ENCODE peak calls at places on chromosomes 3 and 15, in four cellular contexts. Q is H1, S is GM12878, C is K562. K is an unnamed sample.

GRCh38 chr15:94930945-94931344 is 699.6 kb downstream of the MCTP2 start:
- DNase-seq in S (no peak), Q (no peak), C (no peak), K (no peak)

GRCh38 chr3:128992926-128993460 is 883 bp downstream of the CFAP92 start:
- DNase-seq in Q (no peak), C (no peak), S (no peak), K (no peak)

GRCh38 chr15:75036269-75036668 is 12.9 kb downstream of the PPCDC start:
- DNase-seq in S (no peak), Q (peak; percentile 71), C (peak; percentile 43), K (no peak)

GRCh38 chr3:169886671-169887070 is 16.9 kb upstream of the LRRC31 start:
- DNase-seq in S (no peak), C (no peak), Q (no peak), K (peak; percentile 35)

GRCh38 chr3:158430448-158430847 is 140.5 kb upstream of the MLF1 start:
- DNase-seq in C (no peak), Q (no peak), S (no peak), K (peak; percentile 16)

GRCh38 chr3:131216801-131217200 is 164.8 kb upstream of the NUDT16 start:
- DNase-seq in C (peak; percentile 6), S (no peak), Q (peak; percentile 21), K (peak; percentile 50)

GRCh38 chr3:197189633-197190032 is 108.8 kb downstream of the DLG1 start:
- DNase-seq in S (no peak), Q (no peak), C (no peak), K (no peak)

GRCh38 chr3:69791111-69791510 is 51.8 kb downstream of the MITF start:
- DNase-seq in Q (no peak), C (no peak), S (no peak), K (peak; percentile 84)

GRCh38 chr15:43492266-43492665 is 690 bp downstream of the TP53BP1 start:
- DNase-seq in Q (no peak), C (no peak), S (no peak), K (no peak)

GRCh38 chr15:66078196-66078928 is 175.2 kb downstream of the MEGF11 start:
- DNase-seq in C (no peak), Q (no peak), S (no peak), K (no peak)

GRCh38 chr3:197683191-197683590 is 53.5 kb downstream of the RUBCN start:
- DNase-seq in C (no peak), Q (no peak), S (no peak), K (no peak)

GRCh38 chr3:111797035-111797717 is 61.9 kb upstream of the PHLDB2 start:
- DNase-seq in C (no peak), S (no peak), Q (no peak), K (no peak)

GRCh38 chr15:84387086-84387485 is 151.5 kb downstream of the GOLGA6L4 start:
- DNase-seq in Q (no peak), S (no peak), C (no peak), K (no peak)

DNA sequence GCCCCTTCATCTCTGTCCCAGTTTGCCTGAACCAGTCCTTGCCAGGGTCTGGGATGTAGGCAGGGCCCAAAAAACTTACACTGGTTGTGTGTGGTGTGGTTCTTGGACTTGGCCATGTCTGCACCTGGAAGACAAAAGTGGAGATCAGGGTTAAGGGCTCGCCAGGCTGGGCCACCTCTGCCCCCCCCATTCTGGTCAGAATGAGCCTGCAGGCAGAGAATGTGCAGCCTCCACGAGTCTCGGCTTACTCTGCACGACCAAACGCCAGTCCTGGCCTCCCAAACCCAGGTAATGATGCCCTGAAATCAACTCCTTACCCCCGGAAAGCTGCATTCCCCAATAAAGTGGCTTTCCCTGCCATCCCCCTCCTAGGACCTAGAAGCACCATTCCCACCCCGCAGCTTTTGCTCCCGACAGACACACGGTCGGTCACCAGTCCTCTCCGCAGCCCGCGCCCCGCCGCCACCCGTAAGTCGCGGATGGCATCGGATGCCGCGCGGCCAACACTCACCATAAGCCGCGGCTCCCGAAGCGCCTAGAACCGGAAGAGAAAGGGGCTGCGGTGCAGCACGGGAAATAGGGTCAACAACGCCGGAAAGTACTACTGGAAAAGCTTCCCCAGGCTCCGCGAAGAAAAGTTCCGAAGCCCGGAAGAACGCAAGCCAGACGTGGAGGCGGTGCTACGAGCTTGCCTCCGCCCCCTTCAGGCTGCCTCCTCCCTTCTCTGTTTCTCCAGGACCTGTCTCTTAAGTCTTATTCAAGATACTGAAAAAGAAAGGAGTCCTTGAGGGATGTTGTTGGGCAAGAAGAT is at the start of gene RPL29:
- DNase-seq in S (peak; percentile 88), Q (peak; percentile 91), C (peak; percentile 79), K (peak; percentile 94)
- TF ChIP-seq POLR2A in S (peak; percentile 100), Q (no peak), C (peak; percentile 98), K (peak; percentile 94)

DNA sequence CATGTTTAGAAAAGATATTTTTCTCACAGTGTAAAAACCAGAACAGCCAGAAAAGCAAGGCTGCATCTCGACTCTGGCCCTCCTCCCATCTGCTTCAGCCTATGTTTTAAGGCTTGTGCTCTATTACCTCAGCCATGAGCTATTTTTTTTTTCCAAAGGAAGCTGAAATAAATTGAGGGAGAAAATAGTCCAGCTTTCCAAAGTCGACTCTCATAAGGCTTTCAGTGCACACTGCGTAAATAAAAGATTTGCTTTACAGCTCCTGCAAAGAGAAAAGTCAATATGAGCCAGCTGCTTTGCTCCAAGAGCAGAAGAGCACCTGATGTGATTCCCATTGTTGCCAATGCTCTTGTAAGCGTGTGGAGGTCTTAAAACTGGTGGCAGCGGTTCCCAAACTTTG is 26.7 kb downstream of the SCG3 start:
- DNase-seq in Q (no peak), C (no peak), S (no peak), K (no peak)
- TF ChIP-seq CHD1 in Q (no peak), C (no peak), S (no peak), K (no peak)

GRCh38 chr3:52395503-52395865 is 49.4 kb downstream of the SEMA3G start:
- DNase-seq in C (no peak), S (no peak), Q (no peak), K (no peak)

GRCh38 chr3:52396011-52396906 is 48.6 kb downstream of the SEMA3G start:
- DNase-seq in Q (no peak), C (no peak), S (no peak), K (no peak)

GRCh38 chr3:52397676-52398399 is 47.1 kb downstream of the SEMA3G start:
- DNase-seq in S (no peak), C (no peak), Q (no peak), K (no peak)

GRCh38 chr3:52398670-52399081 is 46.2 kb downstream of the SEMA3G start:
- DNase-seq in Q (no peak), C (no peak), S (no peak), K (no peak)

DNA sequence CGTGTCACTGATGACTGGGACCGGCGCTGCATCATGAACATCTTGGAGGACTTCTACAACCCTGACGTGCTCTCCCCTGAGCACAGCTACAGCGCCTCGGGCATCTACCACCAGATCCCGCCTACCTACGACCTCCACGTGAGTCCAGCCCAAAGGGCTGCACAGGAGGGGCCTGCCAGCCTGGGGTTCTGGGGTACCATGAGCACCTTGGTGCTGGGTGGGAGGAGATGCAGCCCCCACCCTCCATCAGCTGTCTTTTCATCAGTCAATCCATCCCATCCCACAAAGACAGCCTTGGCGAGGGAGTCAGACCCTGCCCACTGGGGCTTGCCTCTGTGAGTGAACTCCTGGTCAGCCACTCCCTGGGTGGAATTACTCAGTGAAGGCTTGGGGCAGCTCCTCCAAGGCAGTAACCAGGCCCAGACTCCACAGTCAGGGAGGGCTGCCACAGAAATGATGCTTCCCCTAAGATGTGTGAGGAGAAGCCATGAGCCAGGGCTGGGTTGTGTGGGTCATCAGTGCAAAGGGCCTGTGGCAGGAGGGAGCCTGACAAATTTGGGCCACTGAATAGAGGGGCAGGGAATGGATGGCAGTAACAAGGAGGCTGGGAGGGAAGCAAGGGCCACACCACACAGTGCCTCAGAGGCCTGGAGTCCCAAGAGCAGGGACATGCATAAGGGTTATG is 47.9 kb downstream of the SEMA3G start:
- DNase-seq in S (no peak), C (no peak), Q (no peak), K (no peak)
- TF ChIP-seq POLR2A in S (no peak), C (no peak), Q (no peak), K (no peak)

DNA sequence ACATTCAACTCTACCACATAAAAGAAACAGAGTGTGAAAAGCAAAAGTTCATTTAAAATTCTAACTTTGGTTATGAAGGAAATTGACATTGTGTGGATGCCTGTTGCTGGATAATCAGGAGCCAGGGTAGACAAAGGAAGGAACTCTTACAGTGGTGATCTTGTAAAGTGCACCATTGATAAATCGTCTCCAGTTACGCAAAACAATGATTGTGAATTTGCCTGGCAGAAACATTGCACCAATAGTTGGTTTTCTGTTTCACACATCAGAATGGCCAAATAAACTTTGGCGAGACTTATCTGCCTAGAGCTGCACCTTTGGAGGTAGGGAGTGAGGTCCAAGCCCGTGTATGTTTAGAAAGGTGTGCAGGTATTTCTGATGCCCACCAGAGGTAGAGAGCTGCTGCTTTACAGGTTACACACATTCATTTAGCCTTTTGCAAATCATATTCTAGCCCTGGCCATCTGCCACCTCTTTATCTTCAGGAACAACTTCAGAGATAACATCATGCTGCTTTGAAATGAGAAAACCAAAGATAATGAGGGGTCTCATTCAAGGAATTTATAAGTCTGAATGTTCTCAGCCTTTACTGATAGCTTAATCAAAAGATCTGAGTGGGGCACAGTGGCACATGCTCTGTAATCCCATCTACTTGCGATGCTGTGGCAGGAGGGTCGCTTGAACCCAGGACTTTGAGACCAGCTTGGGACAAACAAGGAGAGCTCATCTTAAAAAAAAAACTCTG is 47.4 kb upstream of the P3H2 start:
- DNase-seq in C (no peak), S (no peak), Q (no peak), K (no peak)
- TF ChIP-seq CHD1 in C (no peak), S (no peak), Q (no peak), K (no peak)

DNA sequence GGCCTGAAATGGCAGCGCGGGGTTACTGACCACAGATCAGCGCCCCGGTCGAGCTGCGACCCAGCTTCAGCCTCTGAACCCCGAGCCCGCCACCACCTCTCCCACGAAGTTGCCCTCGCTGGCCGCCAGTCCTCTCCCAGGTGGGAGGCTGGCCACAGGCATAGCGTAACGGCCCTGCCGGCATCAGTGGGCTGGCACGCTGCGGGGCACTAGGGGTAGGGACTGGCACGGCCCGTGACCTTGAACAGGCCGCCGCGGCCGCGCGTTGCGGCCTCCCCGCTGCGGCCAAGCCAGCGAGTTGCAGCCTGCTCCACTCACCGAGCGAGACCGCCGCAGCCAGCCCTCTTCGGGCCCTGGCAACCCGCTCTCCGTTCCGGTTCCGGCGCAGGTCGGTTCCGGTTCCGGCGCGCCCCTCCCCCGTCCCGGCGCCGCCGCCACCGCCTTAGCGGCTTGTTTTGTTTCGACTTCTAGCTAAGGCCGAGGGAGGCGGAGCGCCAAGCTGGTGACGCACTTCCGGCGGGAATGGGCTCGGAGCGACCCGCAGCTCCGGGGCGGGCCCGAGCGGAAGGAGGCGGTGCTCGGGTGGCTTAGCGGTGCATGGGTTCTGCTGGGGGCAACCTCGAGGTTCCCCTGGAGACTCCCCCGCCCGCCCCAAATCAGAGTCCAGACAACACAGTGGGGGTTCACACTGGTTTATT is at the start of gene USP19:
- DNase-seq in C (peak; percentile 91), Q (peak; percentile 84), S (peak; percentile 71), K (peak; percentile 90)
- TF ChIP-seq POLR2A in C (peak; percentile 85), Q (no peak), S (peak; percentile 97), K (peak; percentile 74)

K was measured in IMR-90.